ENCODE peak calls at places on chromosomes 6 and 20, in five cellular contexts. I is brain microvascular endothelial cell, B is LoVo, U is SJSA1, N is T follicular helper cell. D is an unnamed sample.

GRCh38 chr6:140101367-140101766 is 726.9 kb upstream of the CITED2 start:
- DNase-seq in I (no peak), B (peak; percentile 15), U (no peak), N (no peak), D (no peak)

GRCh38 chr20:19690462-19690861 is 67.6 kb upstream of the RIN2 start:
- DNase-seq in I (no peak), B (no peak), U (no peak), N (no peak), D (no peak)

GRCh38 chr20:58233881-58234528 is 5.6 kb upstream of the ANKRD60 start:
- DNase-seq in I (no peak), B (no peak), U (no peak), N (no peak), D (peak; percentile 28)

GRCh38 chr20:57060407-57061057 is 205.9 kb downstream of the BMP7 start:
- DNase-seq in I (no peak), B (no peak), U (no peak), N (no peak), D (no peak)

GRCh38 chr6:57216235-57217101 is 5.6 kb downstream of the RAB23 start:
- DNase-seq in I (no peak), B (peak; percentile 20), U (no peak), N (no peak), D (no peak)

GRCh38 chr6:57262901-57263694 is 41.0 kb upstream of the RAB23 start:
- DNase-seq in I (peak; percentile 92), B (no peak), U (peak; percentile 62), N (no peak), D (no peak)

GRCh38 chr20:9200620-9201019 is 131.7 kb downstream of the PLCB4 start:
- DNase-seq in I (peak; percentile 88), B (peak; percentile 60), U (peak; percentile 77), N (no peak), D (no peak)

GRCh38 chr20:51573576-51574243 is 31.2 kb upstream of the NFATC2 start:
- DNase-seq in I (no peak), B (no peak), U (no peak), N (no peak), D (no peak)

GRCh38 chr6:210104-210456 is 82.2 kb upstream of the DUSP22 start:
- DNase-seq in I (no peak), B (no peak), U (no peak), N (no peak), D (no peak)

GRCh38 chr6:151001387-151002063 is 136.0 kb downstream of the MTHFD1L start:
- DNase-seq in I (no peak), B (no peak), U (no peak), N (no peak), D (no peak)

GRCh38 chr20:43969501-43969900 is 54.8 kb downstream of the TOX2 start:
- DNase-seq in I (no peak), B (no peak), U (no peak), N (no peak), D (no peak)

GRCh38 chr6:129098061-129098553 is 215.2 kb downstream of the LAMA2 start:
- DNase-seq in I (no peak), B (no peak), U (no peak), N (no peak), D (no peak)

GRCh38 chr6:137451926-137452325 is 42.3 kb downstream of the OLIG3 start:
- DNase-seq in I (peak; percentile 30), B (no peak), U (no peak), N (no peak), D (no peak)

GRCh38 chr6:149347067-149347466 is 29.6 kb downstream of the TAB2 start:
- DNase-seq in I (no peak), B (no peak), U (no peak), N (no peak), D (no peak)

GRCh38 chr6:170085475-170086401 is 205.1 kb downstream of the DLL1 start:
- DNase-seq in I (no peak), B (no peak), U (peak; percentile 27), N (no peak), D (no peak)

GRCh38 chr6:145561095-145561820 is 174.1 kb downstream of the EPM2A start:
- DNase-seq in I (no peak), B (no peak), U (no peak), N (no peak), D (no peak)

D was measured in T-cell.